ENCODE peak calls at places on chromosomes 4 and X, in eight cellular contexts. One of them, this sample, is unnamed. For H3K4me1, the result is how much of the 10 kb centered on the place peaks cover.

GRCh38 chr4:105994061-105994460 is 98.8 kb downstream of the NPNT start:
- DNase-seq in right cardiac atrium: no peak
- DNase-seq in adrenal gland: no peak
- DNase-seq in naive thymus-derived CD4-positive, alpha-beta T cell: no peak
- DNase-seq in esophagus squamous epithelium: no peak
- DNase-seq in uterus: no peak
- DNase-seq in CD8-positive, alpha-beta memory T cell: no peak
- DNase-seq in right atrium auricular region: no peak
- DNase-seq in this sample: no peak

GRCh38 chr4:100299441-100299840 is 109.2 kb upstream of the DDIT4L start:
- DNase-seq in esophagus squamous epithelium: no peak
- DNase-seq in uterus: no peak
- DNase-seq in right atrium auricular region: no peak
- DNase-seq in CD8-positive, alpha-beta memory T cell: no peak
- DNase-seq in adrenal gland: no peak
- DNase-seq in right cardiac atrium: no peak
- DNase-seq in naive thymus-derived CD4-positive, alpha-beta T cell: no peak
- DNase-seq in this sample: no peak

GRCh38 chr4:25792200-25792791 is 70.5 kb downstream of the SEL1L3 start:
- DNase-seq in CD8-positive, alpha-beta memory T cell: no peak
- DNase-seq in esophagus squamous epithelium: no peak
- DNase-seq in adrenal gland: peak
- DNase-seq in uterus: no peak
- DNase-seq in right cardiac atrium: no peak
- DNase-seq in naive thymus-derived CD4-positive, alpha-beta T cell: no peak
- DNase-seq in right atrium auricular region: no peak
- DNase-seq in this sample: no peak

GRCh38 chrX:23634181-23634580 is 33.1 kb upstream of the PRDX4 start:
- DNase-seq in right cardiac atrium: no peak
- DNase-seq in CD8-positive, alpha-beta memory T cell: no peak
- DNase-seq in right atrium auricular region: no peak
- DNase-seq in uterus: no peak
- DNase-seq in naive thymus-derived CD4-positive, alpha-beta T cell: no peak
- DNase-seq in esophagus squamous epithelium: no peak
- DNase-seq in adrenal gland: no peak
- DNase-seq in this sample: no peak

GRCh38 chr4:21507439-21507838 is 441.1 kb downstream of the KCNIP4 start:
- DNase-seq in naive thymus-derived CD4-positive, alpha-beta T cell: no peak
- DNase-seq in adrenal gland: no peak
- DNase-seq in esophagus squamous epithelium: no peak
- DNase-seq in CD8-positive, alpha-beta memory T cell: no peak
- DNase-seq in uterus: no peak
- DNase-seq in right cardiac atrium: no peak
- DNase-seq in right atrium auricular region: no peak
- DNase-seq in this sample: peak

GRCh38 chrX:70096052-70096451 is 33.8 kb downstream of the OTUD6A start:
- DNase-seq in CD8-positive, alpha-beta memory T cell: no peak
- DNase-seq in naive thymus-derived CD4-positive, alpha-beta T cell: no peak
- DNase-seq in uterus: no peak
- DNase-seq in esophagus squamous epithelium: no peak
- DNase-seq in adrenal gland: no peak
- DNase-seq in right cardiac atrium: no peak
- DNase-seq in right atrium auricular region: no peak
- DNase-seq in this sample: no peak

GRCh38 chr4:53490965-53491622 is 100.2 kb downstream of the LNX1 start:
- DNase-seq in uterus: peak
- DNase-seq in right cardiac atrium: peak
- DNase-seq in CD8-positive, alpha-beta memory T cell: no peak
- DNase-seq in right atrium auricular region: peak
- DNase-seq in naive thymus-derived CD4-positive, alpha-beta T cell: no peak
- DNase-seq in adrenal gland: peak
- DNase-seq in esophagus squamous epithelium: no peak
- DNase-seq in this sample: peak

GRCh38 chr4:849478-850175 is 23.7 kb upstream of the CPLX1 start:
- DNase-seq in CD8-positive, alpha-beta memory T cell: peak
- DNase-seq in right cardiac atrium: no peak
- DNase-seq in uterus: no peak
- DNase-seq in esophagus squamous epithelium: no peak
- DNase-seq in right atrium auricular region: no peak
- DNase-seq in naive thymus-derived CD4-positive, alpha-beta T cell: no peak
- DNase-seq in adrenal gland: no peak
- DNase-seq in this sample: no peak

GRCh38 chr4:102815981-102816380 is 11.4 kb downstream of the UBE2D3 start:
- DNase-seq in CD8-positive, alpha-beta memory T cell: no peak
- DNase-seq in right atrium auricular region: no peak
- DNase-seq in adrenal gland: no peak
- DNase-seq in esophagus squamous epithelium: no peak
- DNase-seq in naive thymus-derived CD4-positive, alpha-beta T cell: no peak
- DNase-seq in right cardiac atrium: no peak
- DNase-seq in uterus: no peak
- DNase-seq in this sample: no peak

GRCh38 chrX:39175418-39176057 is 374.3 kb downstream of the MID1IP1 start:
- DNase-seq in naive thymus-derived CD4-positive, alpha-beta T cell: no peak
- DNase-seq in esophagus squamous epithelium: no peak
- DNase-seq in CD8-positive, alpha-beta memory T cell: no peak
- DNase-seq in right atrium auricular region: no peak
- DNase-seq in adrenal gland: no peak
- DNase-seq in uterus: no peak
- DNase-seq in right cardiac atrium: no peak
- DNase-seq in this sample: no peak
- H3K4me1 ChIP-seq in naive thymus-derived CD4-positive, alpha-beta T cell: under half
- H3K4me1 ChIP-seq in esophagus squamous epithelium: under half
- H3K4me1 ChIP-seq in CD8-positive, alpha-beta memory T cell: under half
- H3K4me1 ChIP-seq in right atrium auricular region: under half
- H3K4me1 ChIP-seq in adrenal gland: under half
- H3K4me1 ChIP-seq in uterus: under half
- H3K4me1 ChIP-seq in right cardiac atrium: under half
- H3K4me1 ChIP-seq in this sample: under half

DNA sequence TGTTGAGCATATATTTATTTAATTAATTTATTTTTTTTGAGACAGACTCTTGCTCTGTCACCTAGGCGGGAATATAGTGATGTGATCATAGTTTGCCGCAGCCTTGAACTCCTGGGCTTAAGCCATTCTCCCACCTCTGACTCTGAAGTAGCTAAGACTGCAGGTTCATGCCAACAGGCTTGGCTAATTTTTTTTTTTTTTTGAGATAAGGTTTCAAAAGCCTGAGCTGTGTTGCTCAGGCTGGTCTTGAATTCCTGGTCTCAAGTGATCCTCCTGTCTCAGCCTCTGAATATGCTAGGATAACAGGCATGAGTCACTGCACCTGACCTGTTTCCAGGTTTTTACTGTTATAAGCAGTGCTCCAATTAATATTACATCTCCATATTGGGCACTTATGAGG is 4.8 kb downstream of the ADD1 start:
- DNase-seq in right atrium auricular region: no peak
- DNase-seq in right cardiac atrium: no peak
- DNase-seq in adrenal gland: peak
- DNase-seq in CD8-positive, alpha-beta memory T cell: no peak
- DNase-seq in naive thymus-derived CD4-positive, alpha-beta T cell: no peak
- DNase-seq in esophagus squamous epithelium: no peak
- DNase-seq in uterus: no peak
- DNase-seq in this sample: no peak
- H3K4me1 ChIP-seq in right atrium auricular region: under half
- H3K4me1 ChIP-seq in right cardiac atrium: under half
- H3K4me1 ChIP-seq in adrenal gland: half or more
- H3K4me1 ChIP-seq in CD8-positive, alpha-beta memory T cell: half or more
- H3K4me1 ChIP-seq in naive thymus-derived CD4-positive, alpha-beta T cell: under half
- H3K4me1 ChIP-seq in esophagus squamous epithelium: under half
- H3K4me1 ChIP-seq in uterus: under half
- H3K4me1 ChIP-seq in this sample: under half

GRCh38 chrX:19769467-19769866 is 117.9 kb downstream of the SH3KBP1 start:
- DNase-seq in right cardiac atrium: no peak
- DNase-seq in esophagus squamous epithelium: no peak
- DNase-seq in uterus: no peak
- DNase-seq in adrenal gland: no peak
- DNase-seq in naive thymus-derived CD4-positive, alpha-beta T cell: no peak
- DNase-seq in right atrium auricular region: no peak
- DNase-seq in CD8-positive, alpha-beta memory T cell: no peak
- DNase-seq in this sample: no peak

GRCh38 chrX:19774905-19775304 is 112.5 kb downstream of the SH3KBP1 start:
- DNase-seq in right cardiac atrium: no peak
- DNase-seq in right atrium auricular region: no peak
- DNase-seq in uterus: no peak
- DNase-seq in naive thymus-derived CD4-positive, alpha-beta T cell: no peak
- DNase-seq in adrenal gland: no peak
- DNase-seq in CD8-positive, alpha-beta memory T cell: no peak
- DNase-seq in esophagus squamous epithelium: no peak
- DNase-seq in this sample: no peak

GRCh38 chrX:19775830-19776498 is 111.4 kb downstream of the SH3KBP1 start:
- DNase-seq in CD8-positive, alpha-beta memory T cell: no peak
- DNase-seq in right cardiac atrium: peak
- DNase-seq in right atrium auricular region: no peak
- DNase-seq in uterus: no peak
- DNase-seq in adrenal gland: no peak
- DNase-seq in esophagus squamous epithelium: no peak
- DNase-seq in naive thymus-derived CD4-positive, alpha-beta T cell: no peak
- DNase-seq in this sample: no peak

GRCh38 chrX:19772306-19772705 is 115.1 kb downstream of the SH3KBP1 start:
- DNase-seq in esophagus squamous epithelium: no peak
- DNase-seq in CD8-positive, alpha-beta memory T cell: no peak
- DNase-seq in uterus: no peak
- DNase-seq in naive thymus-derived CD4-positive, alpha-beta T cell: no peak
- DNase-seq in right cardiac atrium: no peak
- DNase-seq in right atrium auricular region: no peak
- DNase-seq in adrenal gland: no peak
- DNase-seq in this sample: no peak

DNA sequence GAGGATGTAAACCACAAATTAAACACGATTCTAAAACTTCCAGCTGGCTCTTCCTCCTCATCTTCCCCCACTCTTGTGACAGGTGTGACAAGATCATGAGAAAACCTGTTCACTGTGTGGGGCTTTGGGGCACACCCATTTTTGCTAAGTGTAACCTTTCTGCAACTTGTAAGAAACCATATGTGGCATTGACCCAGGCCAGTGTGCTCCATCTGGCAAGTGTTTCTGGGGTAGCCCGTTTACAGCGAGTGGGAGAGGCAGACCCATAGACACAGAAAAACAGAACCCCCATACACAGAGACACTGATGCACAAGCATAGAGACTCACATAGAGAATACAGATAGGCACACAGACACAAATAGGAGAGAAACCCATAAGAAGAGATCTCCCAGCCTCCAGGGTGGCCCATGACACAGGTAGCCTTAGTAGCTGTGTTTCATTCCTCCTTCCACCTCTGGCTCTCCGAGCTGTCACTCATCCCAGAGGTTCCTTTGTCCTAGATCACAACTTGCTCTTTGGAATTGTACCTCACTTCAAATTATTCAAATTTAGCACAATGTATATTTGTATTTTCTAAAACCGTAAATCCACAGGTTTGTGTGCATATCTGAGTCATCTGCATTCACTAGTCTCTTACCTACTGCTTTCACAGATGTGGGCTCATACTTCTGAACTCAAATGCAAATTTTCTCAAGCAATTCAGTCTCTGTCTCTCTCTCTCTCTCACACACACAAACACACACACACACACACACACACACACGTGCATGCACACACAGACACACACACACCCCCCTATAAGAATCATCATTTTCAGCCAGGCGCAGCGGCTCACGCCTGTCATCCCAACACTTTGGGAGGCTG is 114.4 kb downstream of the SH3KBP1 start:
- DNase-seq in uterus: no peak
- DNase-seq in esophagus squamous epithelium: no peak
- DNase-seq in right cardiac atrium: no peak
- DNase-seq in CD8-positive, alpha-beta memory T cell: peak
- DNase-seq in naive thymus-derived CD4-positive, alpha-beta T cell: no peak
- DNase-seq in adrenal gland: peak
- DNase-seq in right atrium auricular region: no peak
- DNase-seq in this sample: peak
- H3K4me1 ChIP-seq in uterus: under half
- H3K4me1 ChIP-seq in esophagus squamous epithelium: under half
- H3K4me1 ChIP-seq in right cardiac atrium: under half
- H3K4me1 ChIP-seq in CD8-positive, alpha-beta memory T cell: half or more
- H3K4me1 ChIP-seq in naive thymus-derived CD4-positive, alpha-beta T cell: half or more
- H3K4me1 ChIP-seq in adrenal gland: under half
- H3K4me1 ChIP-seq in right atrium auricular region: under half
- H3K4me1 ChIP-seq in this sample: half or more

GRCh38 chr4:52376107-52376704 is 282.9 kb downstream of the USP46 start:
- DNase-seq in right atrium auricular region: no peak
- DNase-seq in esophagus squamous epithelium: no peak
- DNase-seq in adrenal gland: no peak
- DNase-seq in naive thymus-derived CD4-positive, alpha-beta T cell: peak
- DNase-seq in CD8-positive, alpha-beta memory T cell: no peak
- DNase-seq in right cardiac atrium: no peak
- DNase-seq in uterus: peak
- DNase-seq in this sample: peak
- H3K4me1 ChIP-seq in right atrium auricular region: under half
- H3K4me1 ChIP-seq in esophagus squamous epithelium: under half
- H3K4me1 ChIP-seq in adrenal gland: under half
- H3K4me1 ChIP-seq in naive thymus-derived CD4-positive, alpha-beta T cell: under half
- H3K4me1 ChIP-seq in CD8-positive, alpha-beta memory T cell: under half
- H3K4me1 ChIP-seq in right cardiac atrium: under half
- H3K4me1 ChIP-seq in uterus: under half
- H3K4me1 ChIP-seq in this sample: under half

GRCh38 chrX:118717703-118718391 is 9.6 kb upstream of the IL13RA1 start:
- DNase-seq in adrenal gland: no peak
- DNase-seq in CD8-positive, alpha-beta memory T cell: no peak
- DNase-seq in esophagus squamous epithelium: no peak
- DNase-seq in right cardiac atrium: no peak
- DNase-seq in uterus: no peak
- DNase-seq in naive thymus-derived CD4-positive, alpha-beta T cell: no peak
- DNase-seq in right atrium auricular region: no peak
- DNase-seq in this sample: no peak

GRCh38 chrX:118718737-118719136 is 8.7 kb upstream of the IL13RA1 start:
- DNase-seq in right cardiac atrium: no peak
- DNase-seq in adrenal gland: no peak
- DNase-seq in CD8-positive, alpha-beta memory T cell: no peak
- DNase-seq in esophagus squamous epithelium: no peak
- DNase-seq in uterus: no peak
- DNase-seq in naive thymus-derived CD4-positive, alpha-beta T cell: no peak
- DNase-seq in right atrium auricular region: no peak
- DNase-seq in this sample: no peak

GRCh38 chrX:118723376-118723775 is 4.0 kb upstream of the IL13RA1 start:
- DNase-seq in naive thymus-derived CD4-positive, alpha-beta T cell: no peak
- DNase-seq in esophagus squamous epithelium: no peak
- DNase-seq in right atrium auricular region: no peak
- DNase-seq in right cardiac atrium: no peak
- DNase-seq in uterus: no peak
- DNase-seq in adrenal gland: no peak
- DNase-seq in CD8-positive, alpha-beta memory T cell: no peak
- DNase-seq in this sample: peak

GRCh38 chrX:118724352-118724751 is 3.1 kb upstream of the IL13RA1 start:
- DNase-seq in esophagus squamous epithelium: no peak
- DNase-seq in naive thymus-derived CD4-positive, alpha-beta T cell: no peak
- DNase-seq in right cardiac atrium: no peak
- DNase-seq in CD8-positive, alpha-beta memory T cell: no peak
- DNase-seq in adrenal gland: no peak
- DNase-seq in right atrium auricular region: no peak
- DNase-seq in uterus: no peak
- DNase-seq in this sample: no peak

GRCh38 chrX:118720058-118720707 is 7.2 kb upstream of the IL13RA1 start:
- DNase-seq in right atrium auricular region: no peak
- DNase-seq in right cardiac atrium: no peak
- DNase-seq in CD8-positive, alpha-beta memory T cell: no peak
- DNase-seq in esophagus squamous epithelium: no peak
- DNase-seq in naive thymus-derived CD4-positive, alpha-beta T cell: no peak
- DNase-seq in adrenal gland: no peak
- DNase-seq in uterus: no peak
- DNase-seq in this sample: no peak
- H3K4me1 ChIP-seq in right atrium auricular region: under half
- H3K4me1 ChIP-seq in right cardiac atrium: under half
- H3K4me1 ChIP-seq in CD8-positive, alpha-beta memory T cell: under half
- H3K4me1 ChIP-seq in esophagus squamous epithelium: under half
- H3K4me1 ChIP-seq in naive thymus-derived CD4-positive, alpha-beta T cell: under half
- H3K4me1 ChIP-seq in adrenal gland: under half
- H3K4me1 ChIP-seq in uterus: under half
- H3K4me1 ChIP-seq in this sample: under half

This sample was measured in MM.1S.